ENCODE peak calls at places on chromosome 13, in six cellular contexts. One of them, this sample, is unnamed. For H3K27me3, the result is how much of the 10 kb centered on the place peaks cover.

GRCh38 chr13:34833562-34834182 is 108.4 kb upstream of the NBEA start:
- DNase-seq in psoas muscle: no peak
- DNase-seq in IMR-90: peak
- DNase-seq in uterus: no peak
- DNase-seq in GM06990: no peak
- DNase-seq in body of pancreas: no peak
- DNase-seq in this sample: no peak

GRCh38 chr13:50916701-50917184 is 7.2 kb downstream of the RNASEH2B start:
- DNase-seq in IMR-90: no peak
- DNase-seq in psoas muscle: no peak
- DNase-seq in body of pancreas: peak
- DNase-seq in GM06990: peak
- DNase-seq in uterus: no peak
- DNase-seq in this sample: no peak

GRCh38 chr13:100089633-100090032 is 740 bp downstream of the PCCA start:
- DNase-seq in uterus: no peak
- DNase-seq in IMR-90: peak
- DNase-seq in GM06990: peak
- DNase-seq in psoas muscle: no peak
- DNase-seq in body of pancreas: peak
- DNase-seq in this sample: no peak

GRCh38 chr13:46367622-46368327 is 19.3 kb downstream of the RUBCNL start:
- DNase-seq in psoas muscle: no peak
- DNase-seq in body of pancreas: no peak
- DNase-seq in GM06990: no peak
- DNase-seq in uterus: no peak
- DNase-seq in IMR-90: peak
- DNase-seq in this sample: no peak

GRCh38 chr13:33057019-33057785 is 41.0 kb downstream of the KL start:
- DNase-seq in IMR-90: peak
- DNase-seq in GM06990: no peak
- DNase-seq in body of pancreas: no peak
- DNase-seq in uterus: no peak
- DNase-seq in psoas muscle: no peak
- DNase-seq in this sample: no peak

GRCh38 chr13:65965496-65965895 is 1264.6 kb downstream of the PCDH9 start:
- DNase-seq in body of pancreas: no peak
- DNase-seq in psoas muscle: no peak
- DNase-seq in GM06990: no peak
- DNase-seq in IMR-90: peak
- DNase-seq in uterus: no peak
- DNase-seq in this sample: no peak

GRCh38 chr13:29465741-29466293 is 129.7 kb downstream of the SLC7A1 start:
- DNase-seq in psoas muscle: peak
- DNase-seq in uterus: peak
- DNase-seq in body of pancreas: peak
- DNase-seq in GM06990: no peak
- DNase-seq in IMR-90: peak
- DNase-seq in this sample: no peak

GRCh38 chr13:51453959-51454703 is 1.3 kb upstream of the INTS6 start:
- DNase-seq in uterus: peak
- DNase-seq in IMR-90: peak
- DNase-seq in body of pancreas: peak
- DNase-seq in GM06990: peak
- DNase-seq in psoas muscle: no peak
- DNase-seq in this sample: no peak

GRCh38 chr13:69970521-69970920 is 137.1 kb upstream of the ATXN8OS start:
- DNase-seq in psoas muscle: no peak
- DNase-seq in GM06990: no peak
- DNase-seq in IMR-90: no peak
- DNase-seq in uterus: no peak
- DNase-seq in body of pancreas: no peak
- DNase-seq in this sample: peak

GRCh38 chr13:109165417-109165904 is 536.0 kb downstream of the MYO16 start:
- DNase-seq in body of pancreas: no peak
- DNase-seq in psoas muscle: no peak
- DNase-seq in IMR-90: no peak
- DNase-seq in GM06990: no peak
- DNase-seq in uterus: no peak
- DNase-seq in this sample: no peak

GRCh38 chr13:36154567-36155231 is 23.5 kb upstream of the DCLK1 start:
- DNase-seq in uterus: no peak
- DNase-seq in IMR-90: no peak
- DNase-seq in body of pancreas: no peak
- DNase-seq in GM06990: no peak
- DNase-seq in psoas muscle: peak
- DNase-seq in this sample: no peak

GRCh38 chr13:39956036-39956435 is 300.6 kb downstream of the COG6 start:
- DNase-seq in psoas muscle: no peak
- DNase-seq in body of pancreas: no peak
- DNase-seq in IMR-90: no peak
- DNase-seq in GM06990: peak
- DNase-seq in uterus: no peak
- DNase-seq in this sample: no peak

GRCh38 chr13:23617551-23618014 is 47.4 kb downstream of the TNFRSF19 start:
- DNase-seq in psoas muscle: no peak
- DNase-seq in GM06990: no peak
- DNase-seq in uterus: no peak
- DNase-seq in body of pancreas: no peak
- DNase-seq in IMR-90: peak
- DNase-seq in this sample: no peak

GRCh38 chr13:31898383-31899071 is 133.0 kb upstream of the FRY start:
- DNase-seq in psoas muscle: no peak
- DNase-seq in IMR-90: no peak
- DNase-seq in GM06990: no peak
- DNase-seq in body of pancreas: no peak
- DNase-seq in uterus: no peak
- DNase-seq in this sample: no peak

GRCh38 chr13:71801781-71802180 is 65.2 kb downstream of the DACH1 start:
- DNase-seq in GM06990: no peak
- DNase-seq in psoas muscle: no peak
- DNase-seq in uterus: no peak
- DNase-seq in body of pancreas: no peak
- DNase-seq in IMR-90: no peak
- DNase-seq in this sample: no peak

GRCh38 chr13:56736966-56737365 is 403.8 kb upstream of the PRR20A start:
- DNase-seq in GM06990: no peak
- DNase-seq in psoas muscle: no peak
- DNase-seq in body of pancreas: no peak
- DNase-seq in uterus: no peak
- DNase-seq in IMR-90: no peak
- DNase-seq in this sample: no peak

GRCh38 chr13:28532226-28533048 is 37.5 kb upstream of the FLT1 start:
- DNase-seq in uterus: no peak
- DNase-seq in GM06990: no peak
- DNase-seq in IMR-90: no peak
- DNase-seq in body of pancreas: no peak
- DNase-seq in psoas muscle: peak
- DNase-seq in this sample: no peak

GRCh38 chr13:77724092-77724491 is 26.6 kb downstream of the SLAIN1 start:
- DNase-seq in uterus: no peak
- DNase-seq in psoas muscle: no peak
- DNase-seq in body of pancreas: no peak
- DNase-seq in IMR-90: no peak
- DNase-seq in GM06990: no peak
- DNase-seq in this sample: no peak

GRCh38 chr13:79393564-79394249 is 12.3 kb downstream of the RBM26 start:
- DNase-seq in GM06990: peak
- DNase-seq in IMR-90: no peak
- DNase-seq in body of pancreas: peak
- DNase-seq in psoas muscle: no peak
- DNase-seq in uterus: no peak
- DNase-seq in this sample: no peak

GRCh38 chr13:95950103-95950502 is 103.1 kb downstream of the UGGT2 start:
- DNase-seq in uterus: no peak
- DNase-seq in IMR-90: no peak
- DNase-seq in psoas muscle: no peak
- DNase-seq in GM06990: no peak
- DNase-seq in body of pancreas: no peak
- DNase-seq in this sample: no peak

GRCh38 chr13:78603240-78603947 is at the start of gene POU4F1:
- DNase-seq in uterus: no peak
- DNase-seq in body of pancreas: peak
- DNase-seq in psoas muscle: peak
- DNase-seq in IMR-90: peak
- DNase-seq in GM06990: peak
- DNase-seq in this sample: no peak

GRCh38 chr13:78372581-78372980 is 230.8 kb downstream of the POU4F1 start:
- DNase-seq in psoas muscle: no peak
- DNase-seq in uterus: no peak
- DNase-seq in GM06990: no peak
- DNase-seq in body of pancreas: no peak
- DNase-seq in IMR-90: no peak
- DNase-seq in this sample: no peak

GRCh38 chr13:93776936-93777335 is 550.3 kb downstream of the GPC6 start:
- DNase-seq in IMR-90: peak
- DNase-seq in uterus: no peak
- DNase-seq in body of pancreas: no peak
- DNase-seq in GM06990: no peak
- DNase-seq in psoas muscle: no peak
- DNase-seq in this sample: no peak

GRCh38 chr13:111006508-111007031 is 91.7 kb upstream of the ANKRD10 start:
- DNase-seq in IMR-90: peak
- DNase-seq in GM06990: no peak
- DNase-seq in uterus: peak
- DNase-seq in body of pancreas: peak
- DNase-seq in psoas muscle: peak
- DNase-seq in this sample: peak

GRCh38 chr13:74771964-74772363 is 637.8 kb upstream of the KLF12 start:
- DNase-seq in GM06990: no peak
- DNase-seq in uterus: no peak
- DNase-seq in body of pancreas: no peak
- DNase-seq in IMR-90: peak
- DNase-seq in psoas muscle: no peak
- DNase-seq in this sample: no peak

GRCh38 chr13:96998071-96998470 is 3.8 kb upstream of the OXGR1 start:
- DNase-seq in IMR-90: no peak
- DNase-seq in psoas muscle: no peak
- DNase-seq in GM06990: no peak
- DNase-seq in uterus: no peak
- DNase-seq in body of pancreas: no peak
- DNase-seq in this sample: no peak
- H3K27me3 ChIP-seq in IMR-90: under half
- H3K27me3 ChIP-seq in psoas muscle: under half
- H3K27me3 ChIP-seq in GM06990: under half
- H3K27me3 ChIP-seq in uterus: under half
- H3K27me3 ChIP-seq in body of pancreas: under half
- H3K27me3 ChIP-seq in this sample: under half

GRCh38 chr13:112058941-112059340 is 8.0 kb upstream of the SOX1 start:
- DNase-seq in IMR-90: no peak
- DNase-seq in GM06990: no peak
- DNase-seq in uterus: no peak
- DNase-seq in body of pancreas: no peak
- DNase-seq in psoas muscle: no peak
- DNase-seq in this sample: no peak

GRCh38 chr13:112058519-112058873 is 8.5 kb upstream of the SOX1 start:
- DNase-seq in GM06990: no peak
- DNase-seq in IMR-90: no peak
- DNase-seq in uterus: no peak
- DNase-seq in body of pancreas: no peak
- DNase-seq in psoas muscle: no peak
- DNase-seq in this sample: no peak

GRCh38 chr13:112060431-112060830 is 6.5 kb upstream of the SOX1 start:
- DNase-seq in psoas muscle: no peak
- DNase-seq in body of pancreas: no peak
- DNase-seq in GM06990: no peak
- DNase-seq in IMR-90: no peak
- DNase-seq in uterus: no peak
- DNase-seq in this sample: no peak

GRCh38 chr13:112060899-112061366 is 6.0 kb upstream of the SOX1 start:
- DNase-seq in body of pancreas: no peak
- DNase-seq in GM06990: no peak
- DNase-seq in IMR-90: no peak
- DNase-seq in uterus: no peak
- DNase-seq in psoas muscle: no peak
- DNase-seq in this sample: no peak

GRCh38 chr13:112059457-112060317 is 7.3 kb upstream of the SOX1 start:
- DNase-seq in body of pancreas: no peak
- DNase-seq in uterus: no peak
- DNase-seq in IMR-90: no peak
- DNase-seq in GM06990: no peak
- DNase-seq in psoas muscle: no peak
- DNase-seq in this sample: no peak
- H3K27me3 ChIP-seq in body of pancreas: under half
- H3K27me3 ChIP-seq in uterus: half or more
- H3K27me3 ChIP-seq in IMR-90: half or more
- H3K27me3 ChIP-seq in GM06990: under half
- H3K27me3 ChIP-seq in psoas muscle: half or more
- H3K27me3 ChIP-seq in this sample: half or more

GRCh38 chr13:43784491-43784890 is 2.3 kb downstream of the ENOX1 start:
- DNase-seq in psoas muscle: no peak
- DNase-seq in IMR-90: no peak
- DNase-seq in GM06990: no peak
- DNase-seq in body of pancreas: no peak
- DNase-seq in uterus: no peak
- DNase-seq in this sample: no peak

GRCh38 chr13:43785166-43785680 is 1.5 kb downstream of the ENOX1 start:
- DNase-seq in GM06990: no peak
- DNase-seq in psoas muscle: no peak
- DNase-seq in IMR-90: peak
- DNase-seq in uterus: no peak
- DNase-seq in body of pancreas: no peak
- DNase-seq in this sample: no peak

GRCh38 chr13:43782686-43783085 is 4.1 kb downstream of the ENOX1 start:
- DNase-seq in psoas muscle: no peak
- DNase-seq in GM06990: no peak
- DNase-seq in body of pancreas: no peak
- DNase-seq in uterus: no peak
- DNase-seq in IMR-90: no peak
- DNase-seq in this sample: no peak

GRCh38 chr13:43785681-43786471 is 896 bp downstream of the ENOX1 start:
- DNase-seq in uterus: peak
- DNase-seq in GM06990: peak
- DNase-seq in IMR-90: peak
- DNase-seq in body of pancreas: peak
- DNase-seq in psoas muscle: peak
- DNase-seq in this sample: no peak

GRCh38 chr13:43783820-43784219 is 3.0 kb downstream of the ENOX1 start:
- DNase-seq in GM06990: no peak
- DNase-seq in body of pancreas: peak
- DNase-seq in psoas muscle: no peak
- DNase-seq in uterus: no peak
- DNase-seq in IMR-90: peak
- DNase-seq in this sample: no peak
- H3K27me3 ChIP-seq in GM06990: under half
- H3K27me3 ChIP-seq in body of pancreas: under half
- H3K27me3 ChIP-seq in psoas muscle: under half
- H3K27me3 ChIP-seq in uterus: under half
- H3K27me3 ChIP-seq in IMR-90: under half
- H3K27me3 ChIP-seq in this sample: under half

GRCh38 chr13:112971288-112971643 is 2.3 kb downstream of the MCF2L start:
- DNase-seq in body of pancreas: no peak
- DNase-seq in GM06990: no peak
- DNase-seq in IMR-90: no peak
- DNase-seq in psoas muscle: no peak
- DNase-seq in uterus: no peak
- DNase-seq in this sample: no peak
- H3K27me3 ChIP-seq in body of pancreas: under half
- H3K27me3 ChIP-seq in GM06990: under half
- H3K27me3 ChIP-seq in IMR-90: half or more
- H3K27me3 ChIP-seq in psoas muscle: half or more
- H3K27me3 ChIP-seq in uterus: under half
- H3K27me3 ChIP-seq in this sample: under half